ENCODE peak calls at places on chromosomes 6 and 20, in five cellular contexts. H is activated T-cell treated with anti-CD3 and anti-CD28 coated beads, Interleukin-2, amount 50 U/mL, for 4 hours; K is SHP77; N is ovary; B is activated naive CD4-positive, alpha-beta T cell. R is an unnamed sample.

GRCh38 chr20:4159765-4160490 is 144.6 kb upstream of the RNF24 start:
- DNase-seq in N (peak; percentile 28), K (no peak), H (no peak), B (no peak), R (no peak)

GRCh38 chr20:45257161-45257560 is 2.8 kb upstream of the SLPI start:
- DNase-seq in B (no peak), H (no peak), K (no peak), N (no peak), R (no peak)

GRCh38 chr20:62639765-62640164 is 2.5 kb upstream of the SLCO4A1 start:
- DNase-seq in B (no peak), K (no peak), N (no peak), H (no peak), R (no peak)

GRCh38 chr6:71510057-71510713 is 221.6 kb downstream of the OGFRL1 start:
- DNase-seq in N (peak; percentile 47), B (no peak), H (no peak), K (no peak), R (peak; percentile 80)

GRCh38 chr6:16503919-16504554 is 257.2 kb downstream of the ATXN1 start:
- DNase-seq in B (no peak), H (no peak), N (no peak), K (no peak), R (no peak)

GRCh38 chr6:1179571-1180459 is 132.1 kb upstream of the FOXQ1 start:
- DNase-seq in N (no peak), B (no peak), H (no peak), K (no peak), R (no peak)

GRCh38 chr6:1771324-1771723 is 161.6 kb downstream of the FOXC1 start:
- DNase-seq in N (no peak), B (no peak), H (no peak), K (peak; percentile 83), R (no peak)

GRCh38 chr6:165649701-165650137 is 13.3 kb downstream of the PDE10A start:
- DNase-seq in H (no peak), B (no peak), N (no peak), K (no peak), R (no peak)

GRCh38 chr6:2244261-2245102 is 923 bp downstream of the GMDS start:
- DNase-seq in K (no peak), B (no peak), H (no peak), N (no peak), R (no peak)

GRCh38 chr20:52783769-52784168 is 188.4 kb upstream of the TSHZ2 start:
- DNase-seq in N (no peak), H (peak; percentile 10), K (no peak), B (no peak), R (no peak)

GRCh38 chr6:153129873-153130514 is 1.1 kb downstream of the RGS17 start:
- DNase-seq in K (no peak), B (no peak), N (no peak), H (no peak), R (peak; percentile 66)

GRCh38 chr6:20873425-20874190 is 339.4 kb downstream of the CDKAL1 start:
- DNase-seq in H (no peak), N (no peak), K (no peak), B (no peak), R (no peak)

GRCh38 chr6:33577106-33577535 is 3.0 kb downstream of the BAK1 start:
- DNase-seq in N (peak; percentile 63), H (peak; percentile 32), K (no peak), B (no peak), R (no peak)

GRCh38 chr6:24405262-24405661 is 2.5 kb downstream of the MRS2 start:
- DNase-seq in N (no peak), H (no peak), K (no peak), B (no peak), R (no peak)

GRCh38 chr6:37516076-37516919 is 16.6 kb upstream of the CCDC167 start:
- DNase-seq in K (peak; percentile 65), B (peak; percentile 59), H (peak; percentile 82), N (no peak), R (peak; percentile 57)

GRCh38 chr20:34522969-34523871 is 7.0 kb downstream of the DYNLRB1 start:
- DNase-seq in K (peak; percentile 59), N (peak; percentile 59), B (no peak), H (peak; percentile 50), R (peak; percentile 90)

GRCh38 chr6:14348389-14348788 is 230.8 kb downstream of the CD83 start:
- DNase-seq in H (no peak), B (no peak), K (no peak), N (no peak), R (no peak)

GRCh38 chr20:35144694-35145093 is 2.4 kb downstream of the EDEM2 start:
- DNase-seq in N (no peak), H (no peak), B (no peak), K (no peak), R (no peak)

GRCh38 chr6:106159531-106159940 is 73.4 kb downstream of the PRDM1 start:
- DNase-seq in K (no peak), B (no peak), H (no peak), N (no peak), R (no peak)

GRCh38 chr6:138815797-138816528 is 20.1 kb downstream of the ECT2L start:
- DNase-seq in B (no peak), K (peak; percentile 59), H (no peak), N (no peak), R (no peak)

GRCh38 chr6:135411849-135412248 is 85.7 kb downstream of the AHI1 start:
- DNase-seq in B (no peak), N (no peak), H (no peak), K (no peak), R (no peak)

GRCh38 chr6:44133003-44133931 is 5.9 kb downstream of the TMEM63B start:
- DNase-seq in H (no peak), K (peak; percentile 31), B (no peak), N (no peak), R (peak; percentile 84)

GRCh38 chr20:19737025-19737424 is 21.0 kb upstream of the RIN2 start:
- DNase-seq in N (no peak), B (no peak), K (no peak), H (no peak), R (peak; percentile 25)

GRCh38 chr6:169048806-169049205 is 204.8 kb downstream of the THBS2 start:
- DNase-seq in B (no peak), K (no peak), H (no peak), N (no peak), R (no peak)

GRCh38 chr6:158029668-158030230 is 48.1 kb downstream of the SYNJ2 start:
- DNase-seq in K (no peak), H (no peak), N (no peak), B (no peak), R (no peak)